ENCODE peak calls at places on chromosomes 2 and 18, in ten cellular contexts. One of them, this sample, is unnamed.

GRCh38 chr2:207782238-207783030 is 12.7 kb upstream of the FZD5 start:
- DNase-seq in MM.1S: no peak
- DNase-seq in RWPE2: no peak
- DNase-seq in tibial nerve: no peak
- DNase-seq in upper lobe of right lung: no peak
- DNase-seq in heart left ventricle: no peak
- DNase-seq in K562: no peak
- DNase-seq in epithelial cell of esophagus: peak
- DNase-seq in transverse colon: peak
- DNase-seq in tibial artery: no peak
- DNase-seq in this sample: no peak

GRCh38 chr2:151766421-151767153 is 32.3 kb upstream of the NEB start:
- DNase-seq in MM.1S: no peak
- DNase-seq in RWPE2: no peak
- DNase-seq in tibial nerve: no peak
- DNase-seq in upper lobe of right lung: no peak
- DNase-seq in heart left ventricle: no peak
- DNase-seq in K562: peak
- DNase-seq in epithelial cell of esophagus: no peak
- DNase-seq in transverse colon: no peak
- DNase-seq in tibial artery: no peak
- DNase-seq in this sample: no peak

GRCh38 chr2:26550276-26551015 is 72.5 kb upstream of the OTOF start:
- DNase-seq in MM.1S: no peak
- DNase-seq in RWPE2: peak
- DNase-seq in tibial nerve: no peak
- DNase-seq in upper lobe of right lung: peak
- DNase-seq in heart left ventricle: no peak
- DNase-seq in K562: no peak
- DNase-seq in epithelial cell of esophagus: no peak
- DNase-seq in transverse colon: no peak
- DNase-seq in tibial artery: peak
- DNase-seq in this sample: peak

GRCh38 chr2:76469066-76469465 is 758.4 kb upstream of the GCFC2 start:
- DNase-seq in MM.1S: no peak
- DNase-seq in RWPE2: no peak
- DNase-seq in tibial nerve: no peak
- DNase-seq in upper lobe of right lung: no peak
- DNase-seq in heart left ventricle: no peak
- DNase-seq in K562: no peak
- DNase-seq in epithelial cell of esophagus: no peak
- DNase-seq in transverse colon: no peak
- DNase-seq in tibial artery: no peak
- DNase-seq in this sample: no peak

GRCh38 chr2:127651381-127651809 is 5.4 kb downstream of the GPR17 start:
- DNase-seq in MM.1S: no peak
- DNase-seq in RWPE2: no peak
- DNase-seq in tibial nerve: no peak
- DNase-seq in upper lobe of right lung: no peak
- DNase-seq in heart left ventricle: peak
- DNase-seq in K562: no peak
- DNase-seq in epithelial cell of esophagus: no peak
- DNase-seq in transverse colon: no peak
- DNase-seq in tibial artery: no peak
- DNase-seq in this sample: peak

GRCh38 chr2:227390468-227391256 is 2.9 kb upstream of the SCYGR1 start:
- DNase-seq in MM.1S: no peak
- DNase-seq in RWPE2: no peak
- DNase-seq in tibial nerve: no peak
- DNase-seq in upper lobe of right lung: no peak
- DNase-seq in heart left ventricle: no peak
- DNase-seq in K562: no peak
- DNase-seq in epithelial cell of esophagus: no peak
- DNase-seq in transverse colon: no peak
- DNase-seq in tibial artery: no peak
- DNase-seq in this sample: no peak

GRCh38 chr2:106264203-106264602 is 70.1 kb upstream of the UXS1 start:
- DNase-seq in MM.1S: no peak
- DNase-seq in RWPE2: no peak
- DNase-seq in tibial nerve: no peak
- DNase-seq in upper lobe of right lung: no peak
- DNase-seq in heart left ventricle: no peak
- DNase-seq in K562: no peak
- DNase-seq in epithelial cell of esophagus: no peak
- DNase-seq in transverse colon: no peak
- DNase-seq in tibial artery: no peak
- DNase-seq in this sample: no peak

GRCh38 chr2:39068757-39069515 is 51.9 kb downstream of the SOS1 start:
- DNase-seq in MM.1S: no peak
- DNase-seq in RWPE2: no peak
- DNase-seq in tibial nerve: no peak
- DNase-seq in upper lobe of right lung: no peak
- DNase-seq in heart left ventricle: no peak
- DNase-seq in K562: no peak
- DNase-seq in epithelial cell of esophagus: peak
- DNase-seq in transverse colon: no peak
- DNase-seq in tibial artery: no peak
- DNase-seq in this sample: no peak

GRCh38 chr2:180258041-180258537 is 251.0 kb upstream of the CWC22 start:
- DNase-seq in MM.1S: no peak
- DNase-seq in RWPE2: no peak
- DNase-seq in tibial nerve: no peak
- DNase-seq in upper lobe of right lung: no peak
- DNase-seq in heart left ventricle: no peak
- DNase-seq in K562: no peak
- DNase-seq in epithelial cell of esophagus: no peak
- DNase-seq in transverse colon: no peak
- DNase-seq in tibial artery: no peak
- DNase-seq in this sample: no peak

GRCh38 chr2:9889812-9890261 is 46.6 kb downstream of the TAF1B start:
- DNase-seq in MM.1S: no peak
- DNase-seq in RWPE2: no peak
- DNase-seq in tibial nerve: no peak
- DNase-seq in upper lobe of right lung: no peak
- DNase-seq in heart left ventricle: no peak
- DNase-seq in K562: no peak
- DNase-seq in epithelial cell of esophagus: no peak
- DNase-seq in transverse colon: no peak
- DNase-seq in tibial artery: no peak
- DNase-seq in this sample: no peak

GRCh38 chr2:9412756-9413155 is 10.6 kb downstream of the ITGB1BP1 start:
- DNase-seq in MM.1S: no peak
- DNase-seq in RWPE2: no peak
- DNase-seq in tibial nerve: no peak
- DNase-seq in upper lobe of right lung: no peak
- DNase-seq in heart left ventricle: no peak
- DNase-seq in K562: no peak
- DNase-seq in epithelial cell of esophagus: no peak
- DNase-seq in transverse colon: no peak
- DNase-seq in tibial artery: no peak
- DNase-seq in this sample: no peak

GRCh38 chr2:36973320-36973719 is 7.0 kb upstream of the STRN start:
- DNase-seq in MM.1S: no peak
- DNase-seq in RWPE2: no peak
- DNase-seq in tibial nerve: no peak
- DNase-seq in upper lobe of right lung: no peak
- DNase-seq in heart left ventricle: no peak
- DNase-seq in K562: no peak
- DNase-seq in epithelial cell of esophagus: no peak
- DNase-seq in transverse colon: no peak
- DNase-seq in tibial artery: no peak
- DNase-seq in this sample: no peak

GRCh38 chr2:43270930-43271615 is 44.7 kb upstream of the ZFP36L2 start:
- DNase-seq in MM.1S: no peak
- DNase-seq in RWPE2: no peak
- DNase-seq in tibial nerve: no peak
- DNase-seq in upper lobe of right lung: no peak
- DNase-seq in heart left ventricle: no peak
- DNase-seq in K562: peak
- DNase-seq in epithelial cell of esophagus: no peak
- DNase-seq in transverse colon: no peak
- DNase-seq in tibial artery: peak
- DNase-seq in this sample: no peak

GRCh38 chr18:57004366-57005121 is 142.3 kb upstream of the BOD1L2 start:
- DNase-seq in MM.1S: peak
- DNase-seq in RWPE2: no peak
- DNase-seq in tibial nerve: no peak
- DNase-seq in upper lobe of right lung: no peak
- DNase-seq in heart left ventricle: no peak
- DNase-seq in K562: no peak
- DNase-seq in epithelial cell of esophagus: peak
- DNase-seq in transverse colon: no peak
- DNase-seq in tibial artery: no peak
- DNase-seq in this sample: no peak
- H3K4me3 ChIP-seq in MM.1S: no peak
- H3K4me3 ChIP-seq in RWPE2: no peak
- H3K4me3 ChIP-seq in tibial nerve: no peak
- H3K4me3 ChIP-seq in upper lobe of right lung: no peak
- H3K4me3 ChIP-seq in heart left ventricle: no peak
- H3K4me3 ChIP-seq in K562: no peak
- H3K4me3 ChIP-seq in epithelial cell of esophagus: no peak
- H3K4me3 ChIP-seq in transverse colon: no peak
- H3K4me3 ChIP-seq in tibial artery: no peak
- H3K4me3 ChIP-seq in this sample: no peak

DNA sequence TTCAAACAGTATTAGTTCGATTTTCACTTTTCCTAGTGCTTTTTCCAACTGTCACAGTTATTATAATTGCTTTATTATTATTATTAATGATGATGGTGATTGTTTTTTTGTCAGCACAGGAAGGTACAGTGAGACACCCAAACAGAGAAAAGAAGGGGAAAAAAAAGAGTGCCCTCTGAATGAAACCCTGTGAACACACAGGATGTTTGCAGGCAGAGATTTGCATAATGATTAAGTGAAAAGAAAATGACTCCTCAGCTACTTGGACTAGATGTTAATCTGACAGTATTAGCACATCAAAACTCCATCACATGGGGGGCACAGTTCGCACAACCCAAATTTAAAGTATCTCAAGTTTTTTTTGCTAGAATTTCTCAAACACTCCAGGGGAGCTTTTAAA is 32.9 kb downstream of the ADD2 start:
- DNase-seq in MM.1S: no peak
- DNase-seq in RWPE2: no peak
- DNase-seq in tibial nerve: no peak
- DNase-seq in upper lobe of right lung: no peak
- DNase-seq in heart left ventricle: no peak
- DNase-seq in K562: no peak
- DNase-seq in epithelial cell of esophagus: no peak
- DNase-seq in transverse colon: no peak
- DNase-seq in tibial artery: no peak
- DNase-seq in this sample: no peak
- H3K4me3 ChIP-seq in MM.1S: no peak
- H3K4me3 ChIP-seq in RWPE2: no peak
- H3K4me3 ChIP-seq in tibial nerve: no peak
- H3K4me3 ChIP-seq in upper lobe of right lung: no peak
- H3K4me3 ChIP-seq in heart left ventricle: no peak
- H3K4me3 ChIP-seq in K562: no peak
- H3K4me3 ChIP-seq in epithelial cell of esophagus: no peak
- H3K4me3 ChIP-seq in transverse colon: no peak
- H3K4me3 ChIP-seq in tibial artery: no peak
- H3K4me3 ChIP-seq in this sample: no peak

GRCh38 chr2:232385660-232386489 is 7.3 kb downstream of the ALPP start:
- DNase-seq in MM.1S: no peak
- DNase-seq in RWPE2: no peak
- DNase-seq in tibial nerve: no peak
- DNase-seq in upper lobe of right lung: peak
- DNase-seq in heart left ventricle: no peak
- DNase-seq in K562: no peak
- DNase-seq in epithelial cell of esophagus: no peak
- DNase-seq in transverse colon: no peak
- DNase-seq in tibial artery: no peak
- DNase-seq in this sample: no peak

GRCh38 chr2:232387451-232388171 is 9.1 kb downstream of the ALPP start:
- DNase-seq in MM.1S: no peak
- DNase-seq in RWPE2: no peak
- DNase-seq in tibial nerve: no peak
- DNase-seq in upper lobe of right lung: peak
- DNase-seq in heart left ventricle: no peak
- DNase-seq in K562: no peak
- DNase-seq in epithelial cell of esophagus: no peak
- DNase-seq in transverse colon: no peak
- DNase-seq in tibial artery: no peak
- DNase-seq in this sample: no peak

GRCh38 chr2:232386740-232387450 is 8.3 kb downstream of the ALPP start:
- DNase-seq in MM.1S: no peak
- DNase-seq in RWPE2: no peak
- DNase-seq in tibial nerve: no peak
- DNase-seq in upper lobe of right lung: peak
- DNase-seq in heart left ventricle: no peak
- DNase-seq in K562: no peak
- DNase-seq in epithelial cell of esophagus: peak
- DNase-seq in transverse colon: no peak
- DNase-seq in tibial artery: no peak
- DNase-seq in this sample: no peak

GRCh38 chr2:232384466-232384865 is 5.9 kb downstream of the ALPP start:
- DNase-seq in MM.1S: no peak
- DNase-seq in RWPE2: no peak
- DNase-seq in tibial nerve: no peak
- DNase-seq in upper lobe of right lung: no peak
- DNase-seq in heart left ventricle: no peak
- DNase-seq in K562: no peak
- DNase-seq in epithelial cell of esophagus: no peak
- DNase-seq in transverse colon: no peak
- DNase-seq in tibial artery: no peak
- DNase-seq in this sample: no peak

DNA sequence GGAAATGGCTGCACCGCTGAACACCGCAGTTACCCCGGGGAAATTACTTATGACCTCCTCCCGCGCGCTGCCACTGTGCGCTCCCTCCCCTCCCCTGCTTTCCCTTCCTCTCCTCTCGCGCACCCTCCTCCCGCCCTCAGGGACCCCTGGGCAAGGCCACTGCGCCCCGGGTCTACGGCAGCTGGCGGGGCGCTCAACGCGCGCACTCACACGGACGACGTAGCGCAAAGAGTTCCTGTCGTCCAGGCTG is 7.9 kb downstream of the ALPP start:
- DNase-seq in MM.1S: no peak
- DNase-seq in RWPE2: no peak
- DNase-seq in tibial nerve: no peak
- DNase-seq in upper lobe of right lung: peak
- DNase-seq in heart left ventricle: no peak
- DNase-seq in K562: no peak
- DNase-seq in epithelial cell of esophagus: no peak
- DNase-seq in transverse colon: no peak
- DNase-seq in tibial artery: no peak
- DNase-seq in this sample: no peak
- H3K4me3 ChIP-seq in MM.1S: no peak
- H3K4me3 ChIP-seq in RWPE2: no peak
- H3K4me3 ChIP-seq in tibial nerve: no peak
- H3K4me3 ChIP-seq in upper lobe of right lung: peak
- H3K4me3 ChIP-seq in heart left ventricle: no peak
- H3K4me3 ChIP-seq in K562: no peak
- H3K4me3 ChIP-seq in epithelial cell of esophagus: no peak
- H3K4me3 ChIP-seq in transverse colon: no peak
- H3K4me3 ChIP-seq in tibial artery: no peak
- H3K4me3 ChIP-seq in this sample: no peak

DNA sequence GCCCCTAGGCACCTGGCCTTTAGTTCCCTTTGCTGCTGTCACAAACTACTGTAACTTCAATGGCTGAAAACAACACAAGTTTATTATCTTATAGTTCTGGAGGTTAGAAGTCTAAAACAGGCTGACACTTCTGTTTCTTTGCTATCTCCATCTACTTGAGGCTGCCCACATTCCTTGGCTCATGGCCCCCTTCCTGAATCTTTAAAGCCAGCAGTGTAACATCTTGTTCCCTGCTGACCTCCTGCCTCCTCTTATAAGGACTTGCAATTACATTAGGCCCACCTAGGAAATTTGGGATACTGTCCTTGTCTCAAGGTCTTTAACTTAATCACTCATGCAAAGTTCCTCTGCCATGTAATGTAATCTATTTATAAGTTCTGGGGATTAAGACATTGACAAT is 6.5 kb downstream of the SMYD1 start:
- DNase-seq in MM.1S: no peak
- DNase-seq in RWPE2: no peak
- DNase-seq in tibial nerve: no peak
- DNase-seq in upper lobe of right lung: no peak
- DNase-seq in heart left ventricle: peak
- DNase-seq in K562: no peak
- DNase-seq in epithelial cell of esophagus: no peak
- DNase-seq in transverse colon: no peak
- DNase-seq in tibial artery: no peak
- DNase-seq in this sample: no peak
- H3K4me3 ChIP-seq in MM.1S: no peak
- H3K4me3 ChIP-seq in RWPE2: no peak
- H3K4me3 ChIP-seq in tibial nerve: no peak
- H3K4me3 ChIP-seq in upper lobe of right lung: no peak
- H3K4me3 ChIP-seq in heart left ventricle: no peak
- H3K4me3 ChIP-seq in K562: no peak
- H3K4me3 ChIP-seq in epithelial cell of esophagus: no peak
- H3K4me3 ChIP-seq in transverse colon: no peak
- H3K4me3 ChIP-seq in tibial artery: no peak
- H3K4me3 ChIP-seq in this sample: no peak